ENCODE peak calls at places on chromosomes 1 and 21, in eight cellular contexts. K is GM13976, M is nephron progenitor cell, A is MM.1S, B is A549, U is heart left ventricle, P is cardiac fibroblast, X is choroid plexus epithelial cell. Z is an unnamed sample.

GRCh38 chr1:75643460-75643859 is 32.5 kb upstream of the SLC44A5 start:
- DNase-seq in K (no peak), M (no peak), A (no peak), B (no peak), U (no peak), P (peak), X (peak), Z (no peak)

GRCh38 chr1:92877081-92877711 is 45.4 kb downstream of the RPL5 start:
- DNase-seq in K (no peak), M (no peak), A (peak), B (no peak), U (no peak), P (no peak), X (no peak), Z (no peak)

GRCh38 chr1:44941424-44942324 is 44.7 kb downstream of the EIF2B3 start:
- DNase-seq in K (no peak), M (no peak), A (no peak), B (no peak), U (no peak), P (no peak), X (no peak), Z (no peak)

GRCh38 chr1:41439234-41439633 is 45.2 kb downstream of the EDN2 start:
- DNase-seq in K (no peak), M (no peak), A (no peak), B (no peak), U (no peak), P (no peak), X (no peak), Z (no peak)

GRCh38 chr21:32136546-32136945 is 142.3 kb downstream of the MIS18A start:
- DNase-seq in K (no peak), M (no peak), A (no peak), B (no peak), U (no peak), P (no peak), X (no peak), Z (no peak)

GRCh38 chr21:37208056-37208705 is 59.0 kb downstream of the VPS26C start:
- DNase-seq in K (peak), M (no peak), A (peak), B (no peak), U (peak), P (no peak), X (no peak), Z (peak)

GRCh38 chr1:115838805-115839705 is 1.9 kb downstream of the NHLH2 start:
- DNase-seq in K (peak), M (peak), A (no peak), B (no peak), U (peak), P (peak), X (peak), Z (peak)

GRCh38 chr1:66575739-66576138 is 41.8 kb downstream of the SGIP1 start:
- DNase-seq in K (no peak), M (no peak), A (no peak), B (no peak), U (no peak), P (peak), X (peak), Z (no peak)

GRCh38 chr21:26136686-26137085 is 33.9 kb downstream of the APP start:
- DNase-seq in K (peak), M (no peak), A (peak), B (no peak), U (no peak), P (no peak), X (no peak), Z (peak)

GRCh38 chr1:51518730-51519047 is 377 bp downstream of the EPS15 start:
- DNase-seq in K (peak), M (no peak), A (peak), B (peak), U (peak), P (no peak), X (peak), Z (no peak)

GRCh38 chr1:36268981-36269380 is 37.2 kb upstream of the SH3D21 start:
- DNase-seq in K (no peak), M (no peak), A (no peak), B (no peak), U (no peak), P (no peak), X (no peak), Z (no peak)

GRCh38 chr1:199867601-199868000 is 159.9 kb upstream of the NR5A2 start:
- DNase-seq in K (no peak), M (no peak), A (no peak), B (no peak), U (no peak), P (peak), X (peak), Z (no peak)

GRCh38 chr1:70385477-70385876 is 25.6 kb upstream of the CTH start:
- DNase-seq in K (no peak), M (no peak), A (no peak), B (no peak), U (no peak), P (no peak), X (no peak), Z (no peak)

GRCh38 chr21:28227881-28228623 is 764.6 kb downstream of the LTN1 start:
- DNase-seq in K (no peak), M (no peak), A (no peak), B (no peak), U (no peak), P (no peak), X (peak), Z (no peak)

GRCh38 chr1:150234647-150235435 is 1.1 kb downstream of the ANP32E start:
- DNase-seq in K (peak), M (peak), A (peak), B (peak), U (peak), P (peak), X (peak), Z (peak)

GRCh38 chr1:40530735-40531380 is 579 bp upstream of the ZNF684 start:
- DNase-seq in K (peak), M (no peak), A (no peak), B (peak), U (no peak), P (peak), X (peak), Z (peak)

DNA sequence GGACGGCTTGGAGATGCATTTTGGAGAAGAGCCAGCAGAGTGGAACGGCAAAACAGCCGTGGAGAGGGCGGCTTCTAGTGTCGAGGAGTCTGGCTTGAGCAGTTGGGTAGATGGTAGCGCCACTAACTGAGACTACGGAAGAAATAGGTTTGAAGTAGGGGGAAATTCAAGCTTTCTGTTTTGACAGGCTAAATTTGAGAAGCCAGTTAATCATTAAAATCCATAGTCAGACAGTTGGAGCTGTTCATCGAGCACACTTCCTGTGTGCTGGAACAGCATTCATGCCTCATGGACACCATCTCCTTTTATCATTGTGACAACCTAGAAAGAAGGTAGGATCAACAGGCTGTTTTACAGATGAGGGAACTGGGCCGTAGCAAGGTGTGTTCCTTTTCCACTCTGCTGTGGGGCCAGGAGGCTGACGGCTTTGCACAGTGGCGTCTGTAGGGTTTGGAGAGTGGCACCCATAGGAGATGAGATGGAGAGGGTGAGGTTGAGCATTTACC is 3.4 kb upstream of the PKLR start:
- DNase-seq in K (no peak), M (no peak), A (no peak), B (no peak), U (no peak), P (no peak), X (no peak), Z (no peak)
- TF ChIP-seq CTCF in K (no peak), M (no peak), A (no peak), B (no peak), U (no peak), P (no peak), X (no peak), Z (no peak)

DNA sequence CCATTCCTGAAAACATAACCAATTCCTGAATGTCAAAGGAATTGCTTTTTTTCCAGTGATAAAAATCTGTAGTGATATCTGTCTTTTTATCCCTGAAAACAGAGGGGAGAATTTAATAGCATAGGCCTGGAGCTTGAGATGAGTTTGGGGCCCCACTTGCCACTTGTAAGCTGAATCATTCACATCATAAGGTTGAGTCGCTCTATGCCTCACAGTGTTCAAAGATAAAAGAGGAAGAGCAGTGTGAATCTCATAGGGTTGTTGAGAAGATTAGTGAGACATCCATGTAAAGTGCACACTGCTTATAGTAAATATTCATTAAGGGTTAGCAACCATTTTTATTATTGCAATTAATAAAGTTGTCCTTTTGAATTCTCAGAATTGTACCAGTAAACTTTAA is 271.3 kb downstream of the DNM3 start:
- DNase-seq in K (no peak), M (no peak), A (no peak), B (no peak), U (no peak), P (no peak), X (no peak), Z (no peak)
- TF ChIP-seq CTCF in K (no peak), M (no peak), A (no peak), B (no peak), U (no peak), P (no peak), X (no peak), Z (no peak)

GRCh38 chr1:119885903-119886783 is 10.2 kb downstream of the ADAM30 start:
- DNase-seq in K (peak), M (peak), A (peak), B (peak), U (peak), P (peak), X (peak), Z (peak)
- TF ChIP-seq CTCF in K (peak), M (peak), A (peak), B (peak), U (peak), P (peak), X (peak), Z (peak)

GRCh38 chr1:25245393-25245792 is 1.9 kb downstream of the RSRP1 start:
- DNase-seq in K (no peak), M (no peak), A (no peak), B (no peak), U (no peak), P (no peak), X (no peak), Z (no peak)

GRCh38 chr1:25247024-25247828 is at the start of gene RSRP1:
- DNase-seq in K (peak), M (peak), A (peak), B (peak), U (peak), P (peak), X (peak), Z (peak)

GRCh38 chr1:25245809-25246599 is 1.2 kb downstream of the RSRP1 start:
- DNase-seq in K (peak), M (no peak), A (no peak), B (peak), U (no peak), P (peak), X (peak), Z (peak)

GRCh38 chr1:25246600-25247023 is 642 bp downstream of the RSRP1 start:
- DNase-seq in K (no peak), M (peak), A (no peak), B (no peak), U (no peak), P (no peak), X (peak), Z (no peak)

GRCh38 chr1:25247829-25248754 is 838 bp upstream of the RSRP1 start:
- DNase-seq in K (no peak), M (no peak), A (no peak), B (no peak), U (no peak), P (no peak), X (no peak), Z (no peak)
- TF ChIP-seq CTCF in K (peak), M (peak), A (no peak), B (no peak), U (no peak), P (no peak), X (no peak), Z (peak)

GRCh38 chr1:187383366-187383765 is 554.6 kb downstream of the PLA2G4A start:
- DNase-seq in K (no peak), M (no peak), A (no peak), B (no peak), U (no peak), P (no peak), X (no peak), Z (peak)
- TF ChIP-seq CTCF in K (no peak), M (peak), A (peak), B (no peak), U (no peak), P (no peak), X (no peak), Z (peak)

GRCh38 chr21:44551290-44552015 is at the start of gene KRTAP10-2:
- DNase-seq in K (no peak), M (no peak), A (no peak), B (no peak), U (no peak), P (no peak), X (no peak), Z (no peak)

GRCh38 chr21:44552681-44553080 is 1.4 kb upstream of the KRTAP10-2 start:
- DNase-seq in K (no peak), M (no peak), A (no peak), B (no peak), U (no peak), P (no peak), X (no peak), Z (no peak)

GRCh38 chr21:44549525-44550211 is 1.6 kb downstream of the KRTAP10-2 start:
- DNase-seq in K (no peak), M (no peak), A (no peak), B (no peak), U (no peak), P (no peak), X (no peak), Z (no peak)

GRCh38 chr21:44552136-44552535 is 831 bp upstream of the KRTAP10-2 start:
- DNase-seq in K (no peak), M (no peak), A (no peak), B (no peak), U (no peak), P (no peak), X (no peak), Z (no peak)

GRCh38 chr21:44550807-44551206 is 498 bp downstream of the KRTAP10-2 start:
- DNase-seq in K (no peak), M (no peak), A (no peak), B (no peak), U (no peak), P (no peak), X (no peak), Z (no peak)
- TF ChIP-seq CTCF in K (no peak), M (no peak), A (no peak), B (no peak), U (no peak), P (no peak), X (no peak), Z (no peak)

GRCh38 chr1:57832616-57833015 is 408.8 kb upstream of the DAB1 start:
- DNase-seq in K (no peak), M (no peak), A (no peak), B (no peak), U (no peak), P (no peak), X (no peak), Z (no peak)

GRCh38 chr1:57833296-57833695 is 409.4 kb upstream of the DAB1 start:
- DNase-seq in K (no peak), M (no peak), A (no peak), B (no peak), U (no peak), P (no peak), X (no peak), Z (no peak)

GRCh38 chr1:57839488-57839887 is 415.6 kb upstream of the DAB1 start:
- DNase-seq in K (no peak), M (no peak), A (no peak), B (no peak), U (no peak), P (no peak), X (no peak), Z (no peak)

GRCh38 chr1:57839067-57839466 is 415.2 kb upstream of the DAB1 start:
- DNase-seq in K (no peak), M (no peak), A (no peak), B (no peak), U (no peak), P (peak), X (peak), Z (no peak)

GRCh38 chr1:57835620-57836019 is 411.8 kb upstream of the DAB1 start:
- DNase-seq in K (no peak), M (no peak), A (no peak), B (no peak), U (no peak), P (no peak), X (peak), Z (no peak)
- TF ChIP-seq CTCF in K (no peak), M (no peak), A (no peak), B (no peak), U (no peak), P (peak), X (peak), Z (no peak)

DNA sequence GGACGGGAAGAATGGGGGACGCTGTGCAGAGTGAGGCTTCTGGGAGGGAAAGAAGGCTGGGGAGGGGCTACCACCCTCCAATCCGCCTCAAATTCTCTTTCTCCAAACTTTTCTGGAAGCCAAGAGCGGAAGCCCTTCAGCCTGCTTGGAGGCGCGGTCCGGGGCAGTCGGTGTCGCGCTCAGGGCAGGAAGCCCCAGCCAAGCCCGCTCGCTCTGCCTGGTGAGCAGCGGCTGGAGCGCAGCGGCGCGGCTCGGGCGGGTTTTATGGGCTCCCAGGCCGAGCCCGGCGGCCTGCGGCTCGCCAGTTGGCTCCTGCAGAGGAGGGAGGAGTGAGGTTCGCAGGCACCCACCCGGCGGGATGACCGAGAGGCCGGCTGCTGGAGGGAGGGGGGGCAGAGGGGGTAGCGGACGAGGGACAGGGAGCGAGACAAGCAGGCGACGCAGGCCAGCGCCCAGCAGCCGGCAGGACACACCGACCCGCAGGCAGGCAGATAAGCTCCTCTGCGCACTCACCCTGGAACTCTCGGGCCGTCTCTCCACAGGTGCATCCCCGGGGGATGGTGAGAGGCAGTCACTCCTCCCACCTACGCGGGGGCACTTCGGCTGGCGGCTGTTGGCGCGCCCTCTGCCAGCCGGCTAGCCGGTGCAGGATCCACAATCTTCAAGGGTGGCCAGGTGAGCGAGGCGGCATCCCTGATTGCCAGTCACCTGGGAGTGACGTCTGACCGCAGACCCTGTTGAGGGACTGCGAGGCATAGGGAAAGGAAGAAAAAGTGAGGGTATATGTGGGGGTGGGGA is at the start of gene AVPR1B:
- DNase-seq in K (peak), M (peak), A (peak), B (peak), U (peak), P (peak), X (peak), Z (no peak)
- TF ChIP-seq CTCF in K (no peak), M (no peak), A (peak), B (peak), U (no peak), P (no peak), X (no peak), Z (no peak)

GRCh38 chr1:154466879-154467767 is 34.9 kb upstream of the TDRD10 start:
- DNase-seq in K (peak), M (no peak), A (no peak), B (no peak), U (no peak), P (no peak), X (peak), Z (no peak)
- TF ChIP-seq CTCF in K (peak), M (peak), A (no peak), B (peak), U (peak), P (peak), X (peak), Z (peak)

Z was measured in GM13977.